ENCODE peak calls at places on chromosomes 4 and X, in ten cellular contexts. F is A549, V is ovary, C is stomach, J is HCT116, E is Peyer's patch, Y is tibial nerve, W is H1, T is esophagus muscularis mucosa, G is uterus. R is an unnamed sample.

GRCh38 chr4:37794046-37794445 is 32.4 kb upstream of the PGM2 start:
- DNase-seq in W (no peak), T (no peak), V (no peak), J (no peak), E (no peak), F (no peak), Y (no peak), G (no peak), C (no peak), R (no peak)

GRCh38 chr4:74428278-74428677 is 16.7 kb upstream of the AREG start:
- DNase-seq in T (no peak), F (no peak), G (no peak), C (no peak), W (no peak), E (no peak), J (no peak), V (no peak), Y (no peak), R (no peak)

GRCh38 chr4:886244-886643 is 45.9 kb downstream of the GAK start:
- DNase-seq in V (no peak), W (no peak), Y (no peak), E (no peak), T (no peak), C (no peak), J (no peak), G (no peak), F (no peak), R (no peak)

GRCh38 chr4:127203561-127204260 is 429.0 kb upstream of the INTU start:
- DNase-seq in Y (no peak), G (no peak), F (no peak), V (no peak), C (no peak), W (no peak), T (no peak), E (no peak), J (no peak), R (no peak)

GRCh38 chr4:26284536-26284935 is 36.3 kb upstream of the RBPJ start:
- DNase-seq in J (no peak), F (no peak), W (no peak), T (no peak), Y (no peak), C (no peak), V (no peak), G (no peak), E (no peak), R (no peak)

GRCh38 chrX:151806967-151807540 is 72.5 kb downstream of the CNGA2 start:
- DNase-seq in F (no peak), C (no peak), E (no peak), G (no peak), T (no peak), W (no peak), Y (no peak), V (no peak), J (no peak), R (no peak)

GRCh38 chr4:8320386-8320750 is 50.8 kb downstream of the HTRA3 start:
- DNase-seq in G (no peak), Y (no peak), W (peak), T (no peak), F (no peak), J (no peak), E (peak), C (peak), V (no peak), R (peak)

GRCh38 chr4:2866891-2867290 is 23.2 kb downstream of the ADD1 start:
- DNase-seq in F (no peak), W (no peak), Y (no peak), J (no peak), C (no peak), V (no peak), T (no peak), E (no peak), G (no peak), R (no peak)

GRCh38 chr4:111136438-111136837 is 513.6 kb upstream of the PITX2 start:
- DNase-seq in G (no peak), J (peak), C (no peak), Y (no peak), T (no peak), E (no peak), F (peak), W (no peak), V (no peak), R (no peak)

GRCh38 chrX:155612312-155613224 is at the start of gene TMLHE:
- DNase-seq in E (peak), G (peak), Y (peak), C (peak), F (peak), J (peak), W (peak), V (peak), T (no peak), R (peak)

GRCh38 chrX:102712967-102713677 is 874 bp downstream of the GPRASP2 start:
- DNase-seq in Y (peak), E (peak), V (peak), F (peak), W (peak), C (peak), T (no peak), G (peak), J (no peak), R (peak)

GRCh38 chr4:75168548-75168947 is 235.6 kb downstream of the PARM1 start:
- DNase-seq in J (no peak), V (no peak), W (no peak), Y (no peak), G (no peak), T (no peak), E (no peak), F (no peak), C (no peak), R (no peak)

GRCh38 chrX:110310000-110310790 is 7.7 kb downstream of the AMMECR1 start:
- DNase-seq in V (no peak), T (no peak), E (no peak), W (no peak), C (no peak), J (no peak), F (no peak), Y (no peak), G (no peak), R (no peak)

GRCh38 chr4:98682719-98683118 is 24.3 kb upstream of the TSPAN5 start:
- DNase-seq in F (no peak), W (no peak), C (no peak), J (no peak), E (no peak), T (no peak), G (no peak), V (no peak), Y (no peak), R (no peak)

GRCh38 chrX:103613362-103613761 is 5.6 kb downstream of the TCEAL3 start:
- DNase-seq in W (no peak), C (no peak), V (no peak), Y (no peak), E (no peak), F (no peak), G (no peak), J (no peak), T (no peak), R (no peak)

GRCh38 chr4:3573131-3573530 is 40.9 kb upstream of the LRPAP1 start:
- DNase-seq in Y (no peak), W (no peak), F (no peak), V (no peak), T (no peak), G (no peak), E (no peak), J (no peak), C (no peak), R (no peak)

GRCh38 chr4:76576824-76577223 is 141.8 kb downstream of the SHROOM3 start:
- DNase-seq in C (no peak), Y (no peak), E (no peak), J (no peak), T (no peak), V (no peak), G (no peak), W (no peak), F (no peak), R (no peak)

GRCh38 chr4:37892641-37893040 is 1.8 kb downstream of the TBC1D1 start:
- DNase-seq in V (no peak), T (no peak), Y (no peak), G (no peak), F (no peak), W (no peak), J (no peak), C (no peak), E (peak), R (no peak)

GRCh38 chr4:166501941-166502382 is 628.9 kb downstream of the TLL1 start:
- DNase-seq in G (no peak), W (peak), Y (no peak), E (no peak), F (peak), V (no peak), J (peak), C (no peak), T (no peak), R (no peak)

GRCh38 chr4:125316781-125317525 is 2.2 kb downstream of the FAT4 start:
- DNase-seq in J (no peak), F (peak), C (peak), W (peak), V (peak), E (peak), T (no peak), Y (no peak), G (peak), R (no peak)

GRCh38 chr4:39682133-39682532 is 15.8 kb upstream of the UBE2K start:
- DNase-seq in J (no peak), V (no peak), C (no peak), W (no peak), E (no peak), T (no peak), G (no peak), F (no peak), Y (no peak), R (no peak)

GRCh38 chr4:8607603-8608481 is 15.3 kb downstream of the CPZ start:
- DNase-seq in F (no peak), C (peak), V (no peak), W (peak), G (peak), Y (no peak), E (peak), J (no peak), T (no peak), R (no peak)

GRCh38 chr4:150782311-150782710 is 200.4 kb downstream of the MAB21L2 start:
- DNase-seq in F (no peak), V (no peak), T (no peak), Y (no peak), E (no peak), J (no peak), G (no peak), C (no peak), W (no peak), R (no peak)

GRCh38 chr4:2786152-2786671 is 6.7 kb upstream of the SH3BP2 start:
- DNase-seq in W (no peak), T (no peak), Y (no peak), V (no peak), C (peak), G (no peak), J (no peak), E (peak), F (no peak), R (no peak)

GRCh38 chr4:6640292-6641163 is at the start of gene MRFAP1:
- DNase-seq in G (peak), C (peak), Y (peak), V (peak), W (peak), J (peak), E (peak), T (peak), F (peak), R (peak)

GRCh38 chrX:129040124-129040523 is 483.2 kb downstream of the SMARCA1 start:
- DNase-seq in J (no peak), E (no peak), T (no peak), Y (no peak), V (no peak), C (no peak), F (no peak), W (no peak), G (no peak), R (no peak)

GRCh38 chrX:100353326-100353725 is 56.7 kb downstream of the PCDH19 start:
- DNase-seq in G (no peak), W (no peak), F (no peak), E (no peak), J (no peak), T (no peak), Y (no peak), C (no peak), V (no peak), R (no peak)

GRCh38 chrX:40931921-40932320 is 153.3 kb upstream of the USP9X start:
- DNase-seq in E (no peak), F (peak), J (no peak), W (no peak), C (no peak), V (no peak), Y (no peak), G (no peak), T (no peak), R (no peak)

GRCh38 chrX:131741103-131741581 is 197.3 kb downstream of the OR13H1 start:
- DNase-seq in G (peak), W (no peak), F (peak), E (peak), Y (no peak), T (no peak), J (no peak), C (peak), V (peak), R (peak)

GRCh38 chrX:57817302-57817701 is 93.0 kb downstream of the ZXDA start:
- DNase-seq in Y (no peak), E (no peak), C (no peak), V (no peak), G (no peak), W (no peak), F (no peak), T (no peak), J (no peak), R (no peak)

GRCh38 chrX:115892787-115893671 is 277.5 kb upstream of the AGTR2 start:
- DNase-seq in F (no peak), V (peak), T (no peak), E (peak), Y (no peak), G (peak), W (peak), J (peak), C (peak), R (no peak)

GRCh38 chrX:70433848-70434351 is 10.7 kb upstream of the DLG3 start:
- DNase-seq in V (peak), F (peak), Y (peak), C (peak), W (peak), E (peak), T (peak), J (peak), G (peak), R (no peak)
- TF ChIP-seq POLR2A in V (no peak), F (no peak), Y (no peak), C (no peak), W (peak), E (peak), T (no peak), J (no peak), G (no peak), R (no peak)

DNA sequence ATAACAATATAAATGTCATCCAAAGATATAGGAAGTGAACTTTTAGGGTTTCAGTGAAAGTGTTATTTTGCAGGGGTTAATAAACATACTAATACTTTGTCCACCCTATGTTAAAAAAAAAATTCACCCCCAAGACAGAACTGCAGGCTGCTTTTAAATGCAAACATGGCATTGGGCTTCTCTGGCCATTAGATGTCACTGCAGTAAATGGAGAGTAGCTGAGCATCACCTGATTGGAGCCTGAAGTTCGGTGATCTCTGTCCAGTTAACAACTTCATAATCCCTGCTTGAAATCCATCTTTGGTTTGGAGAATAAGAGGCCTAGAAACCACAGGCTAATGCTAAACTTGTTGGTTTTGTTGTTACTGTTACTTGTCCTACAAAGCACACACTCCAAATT is 18.7 kb downstream of the SLC25A43 start:
- DNase-seq in J (no peak), Y (no peak), C (no peak), G (no peak), T (no peak), E (no peak), F (peak), W (no peak), V (no peak), R (no peak)
- TF ChIP-seq CTCF in J (no peak), Y (no peak), C (no peak), G (no peak), T (no peak), E (peak), F (peak), W (peak), V (no peak), R (no peak)

DNA sequence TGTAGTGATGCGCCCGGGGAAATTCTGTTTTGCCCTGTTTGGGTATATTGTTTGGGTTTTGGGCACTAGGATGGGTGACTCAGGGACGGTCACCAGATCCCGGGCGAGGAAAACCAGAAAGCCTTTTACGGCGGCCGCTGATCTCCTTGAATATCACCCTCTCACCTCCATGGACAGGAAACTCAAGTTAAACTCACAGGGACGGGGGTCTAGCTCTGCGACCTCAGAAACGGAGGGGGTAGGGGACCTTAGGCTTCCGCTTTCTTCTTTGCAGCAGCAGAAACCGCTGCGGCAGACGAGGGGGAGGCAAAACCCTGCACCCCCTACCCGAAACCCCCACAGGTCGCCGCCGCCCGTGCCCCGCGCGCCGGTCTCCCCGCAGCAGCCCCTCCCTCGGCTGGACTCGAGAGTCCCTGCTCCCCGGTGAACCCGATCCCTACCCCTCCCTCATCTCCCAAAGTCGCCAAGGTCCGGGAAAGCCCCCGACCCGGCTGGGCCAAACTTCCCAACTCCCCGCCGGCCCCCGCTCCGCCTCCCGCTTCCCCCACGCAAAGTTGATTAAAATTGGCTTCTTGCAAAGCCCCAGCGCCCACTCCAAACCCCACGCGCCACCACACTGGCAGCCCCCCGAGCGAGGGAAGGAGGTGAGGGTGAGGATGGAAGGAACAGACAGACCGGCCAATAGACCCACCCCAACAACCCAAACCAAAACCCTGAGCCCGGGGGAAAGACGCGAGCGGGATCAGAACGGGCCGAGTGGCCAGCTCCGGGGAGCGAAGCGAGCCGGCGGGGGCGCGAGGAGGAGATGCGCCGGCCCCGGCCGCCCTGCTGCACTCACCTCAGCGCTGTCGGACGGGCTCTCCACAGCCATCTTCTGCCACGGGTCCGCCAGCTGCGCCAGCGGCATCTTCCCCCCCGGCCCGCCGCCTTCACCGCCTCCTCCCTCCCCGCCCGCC is 705 bp downstream of the RPS6KA3 start:
- DNase-seq in J (no peak), E (peak), F (peak), C (no peak), V (peak), W (peak), Y (no peak), G (peak), T (no peak), R (peak)
- TF ChIP-seq POLR2A in J (no peak), E (no peak), F (no peak), C (no peak), V (no peak), W (no peak), Y (no peak), G (no peak), T (no peak), R (no peak)

GRCh38 chrX:72297953-72298730 is 7.6 kb downstream of the CITED1 start:
- DNase-seq in V (no peak), E (no peak), F (peak), T (no peak), G (no peak), Y (no peak), W (no peak), J (no peak), C (no peak), R (no peak)
- TF ChIP-seq CTCF in V (no peak), E (peak), F (peak), T (peak), G (no peak), Y (no peak), W (peak), J (no peak), C (no peak), R (no peak)

GRCh38 chr4:109029987-109030386 is 267.1 kb upstream of the ETNPPL start:
- DNase-seq in G (no peak), E (no peak), C (no peak), Y (no peak), J (no peak), W (no peak), T (no peak), V (no peak), F (no peak), R (no peak)

GRCh38 chr4:109032676-109033075 is 269.8 kb downstream of the COL25A1 start:
- DNase-seq in E (no peak), C (no peak), J (no peak), W (no peak), V (no peak), G (no peak), F (no peak), Y (no peak), T (no peak), R (no peak)

GRCh38 chr4:109033993-109034392 is 268.5 kb downstream of the COL25A1 start:
- DNase-seq in J (no peak), E (no peak), W (no peak), C (no peak), V (no peak), F (no peak), Y (no peak), G (no peak), T (no peak), R (no peak)
- TF ChIP-seq POLR2A in J (no peak), E (no peak), W (no peak), C (no peak), V (no peak), F (no peak), Y (no peak), G (no peak), T (no peak), R (no peak)

DNA sequence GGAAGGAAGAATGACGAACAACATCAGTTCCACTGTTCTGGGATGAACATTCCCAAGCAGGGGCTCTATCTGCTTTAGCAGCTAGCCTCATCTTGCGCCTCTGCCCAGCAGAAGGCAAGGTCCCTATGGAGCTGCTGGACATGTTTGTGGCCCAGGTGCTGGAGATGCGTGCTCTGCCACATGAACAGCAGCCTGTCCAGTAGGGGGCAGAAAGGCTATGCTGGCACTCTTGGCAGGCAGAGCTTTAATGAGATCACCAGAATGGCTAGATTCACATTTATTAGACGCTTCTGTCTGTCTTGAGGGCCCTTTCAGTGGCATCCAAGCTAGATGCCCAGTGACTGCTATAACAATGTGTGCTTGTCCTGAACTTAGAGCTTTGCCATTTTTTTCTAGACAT is 1826.0 kb downstream of the STIM2 start:
- DNase-seq in F (peak), T (no peak), C (peak), J (peak), W (peak), G (no peak), V (no peak), Y (no peak), E (no peak), R (no peak)
- TF ChIP-seq CTCF in F (peak), T (no peak), C (no peak), J (peak), W (peak), G (no peak), V (no peak), Y (no peak), E (no peak), R (no peak)

DNA sequence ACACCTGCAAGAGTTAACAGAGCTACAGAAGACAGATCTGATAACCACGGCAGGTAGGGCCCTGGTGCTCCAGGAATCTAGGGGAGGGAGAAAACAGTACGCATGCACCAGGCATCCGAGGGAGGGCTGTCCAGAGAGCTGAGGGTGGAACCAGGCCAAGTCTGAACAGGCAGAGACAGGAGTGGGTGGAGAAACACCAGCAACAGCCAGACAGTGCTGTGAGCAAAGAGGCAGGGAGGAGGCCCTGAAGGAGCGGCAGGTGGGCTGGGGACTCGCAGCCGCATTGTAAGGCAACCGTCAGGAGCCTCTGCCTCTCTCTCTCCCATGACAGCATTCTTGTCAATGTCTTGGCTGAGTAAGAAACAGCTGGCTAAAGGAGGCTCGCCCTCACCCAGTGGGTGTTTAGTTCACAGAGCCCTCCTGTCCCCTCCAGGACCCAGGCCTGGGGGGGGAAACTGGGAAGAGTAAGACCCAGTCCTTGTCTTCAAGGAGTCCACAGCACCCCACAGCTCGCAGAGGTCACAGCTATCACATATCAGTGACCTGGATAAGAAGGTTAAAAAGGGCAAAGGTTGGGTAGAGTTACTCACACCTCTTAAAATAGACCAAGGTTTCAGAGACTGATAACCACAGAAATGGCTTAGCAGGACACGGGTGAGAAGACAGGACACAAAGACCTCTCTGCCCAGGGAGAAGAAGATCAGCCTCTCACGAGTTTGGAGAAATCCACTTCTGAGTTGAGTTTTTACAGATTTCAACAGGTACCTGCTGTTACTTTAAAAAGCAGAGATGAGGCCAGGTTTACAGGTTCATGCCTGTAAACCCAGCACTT is 10.5 kb downstream of the ACSL1 start:
- DNase-seq in Y (peak), V (peak), G (peak), F (no peak), W (no peak), J (peak), E (peak), C (peak), T (no peak), R (peak)
- TF ChIP-seq POLR2A in Y (no peak), V (no peak), G (no peak), F (no peak), W (no peak), J (no peak), E (no peak), C (no peak), T (no peak), R (no peak)